ENCODE peak calls at places on chromosome 12, in ten cellular contexts. One of them, this sample, is unnamed. For H3K27me3, the result is how much of the 10 kb centered on the place peaks cover.

GRCh38 chr12:14664434-14665023 is 31.9 kb downstream of the GUCY2C start:
- DNase-seq in neural progenitor cell: no peak
- DNase-seq in tibial artery: no peak
- DNase-seq in right lobe of liver: no peak
- DNase-seq in ovary: peak
- DNase-seq in H9: no peak
- DNase-seq in PC-9: peak
- DNase-seq in heart right ventricle: peak
- DNase-seq in brain microvascular endothelial cell: peak
- DNase-seq in AG04450: no peak
- DNase-seq in this sample: peak

GRCh38 chr12:93135286-93136239 is 206.5 kb upstream of the EEA1 start:
- DNase-seq in neural progenitor cell: no peak
- DNase-seq in tibial artery: no peak
- DNase-seq in right lobe of liver: no peak
- DNase-seq in ovary: no peak
- DNase-seq in H9: no peak
- DNase-seq in PC-9: no peak
- DNase-seq in heart right ventricle: no peak
- DNase-seq in brain microvascular endothelial cell: no peak
- DNase-seq in AG04450: no peak
- DNase-seq in this sample: no peak

GRCh38 chr12:121719926-121720414 is 7.4 kb downstream of the TMEM120B start:
- DNase-seq in neural progenitor cell: no peak
- DNase-seq in tibial artery: no peak
- DNase-seq in right lobe of liver: no peak
- DNase-seq in ovary: no peak
- DNase-seq in H9: no peak
- DNase-seq in PC-9: no peak
- DNase-seq in heart right ventricle: no peak
- DNase-seq in brain microvascular endothelial cell: peak
- DNase-seq in AG04450: peak
- DNase-seq in this sample: peak

GRCh38 chr12:34603382-34604035 is 581.2 kb downstream of the ALG10 start:
- DNase-seq in neural progenitor cell: no peak
- DNase-seq in tibial artery: peak
- DNase-seq in right lobe of liver: no peak
- DNase-seq in ovary: no peak
- DNase-seq in H9: no peak
- DNase-seq in PC-9: no peak
- DNase-seq in heart right ventricle: no peak
- DNase-seq in brain microvascular endothelial cell: no peak
- DNase-seq in AG04450: no peak
- DNase-seq in this sample: no peak

GRCh38 chr12:51005671-51006070 is 20.5 kb downstream of the SLC11A2 start:
- DNase-seq in neural progenitor cell: no peak
- DNase-seq in tibial artery: no peak
- DNase-seq in right lobe of liver: no peak
- DNase-seq in ovary: no peak
- DNase-seq in H9: peak
- DNase-seq in PC-9: peak
- DNase-seq in heart right ventricle: no peak
- DNase-seq in brain microvascular endothelial cell: no peak
- DNase-seq in AG04450: no peak
- DNase-seq in this sample: no peak

GRCh38 chr12:99911967-99912366 is 72.8 kb downstream of the ANKS1B start:
- DNase-seq in neural progenitor cell: no peak
- DNase-seq in tibial artery: no peak
- DNase-seq in right lobe of liver: no peak
- DNase-seq in ovary: no peak
- DNase-seq in H9: no peak
- DNase-seq in PC-9: no peak
- DNase-seq in heart right ventricle: no peak
- DNase-seq in brain microvascular endothelial cell: no peak
- DNase-seq in AG04450: no peak
- DNase-seq in this sample: no peak

GRCh38 chr12:122979001-122979907 is 1.2 kb upstream of the ARL6IP4 start:
- DNase-seq in neural progenitor cell: no peak
- DNase-seq in tibial artery: peak
- DNase-seq in right lobe of liver: peak
- DNase-seq in ovary: no peak
- DNase-seq in H9: no peak
- DNase-seq in PC-9: no peak
- DNase-seq in heart right ventricle: no peak
- DNase-seq in brain microvascular endothelial cell: no peak
- DNase-seq in AG04450: no peak
- DNase-seq in this sample: no peak

GRCh38 chr12:38691164-38691563 is 214.2 kb downstream of the CPNE8 start:
- DNase-seq in neural progenitor cell: no peak
- DNase-seq in tibial artery: no peak
- DNase-seq in right lobe of liver: no peak
- DNase-seq in ovary: no peak
- DNase-seq in H9: no peak
- DNase-seq in PC-9: no peak
- DNase-seq in heart right ventricle: no peak
- DNase-seq in brain microvascular endothelial cell: no peak
- DNase-seq in AG04450: no peak
- DNase-seq in this sample: no peak

GRCh38 chr12:19850341-19851065 is 411.2 kb downstream of the AEBP2 start:
- DNase-seq in neural progenitor cell: no peak
- DNase-seq in tibial artery: peak
- DNase-seq in right lobe of liver: no peak
- DNase-seq in ovary: peak
- DNase-seq in H9: no peak
- DNase-seq in PC-9: no peak
- DNase-seq in heart right ventricle: peak
- DNase-seq in brain microvascular endothelial cell: peak
- DNase-seq in AG04450: no peak
- DNase-seq in this sample: no peak

GRCh38 chr12:32917094-32917611 is 20.6 kb upstream of the PKP2 start:
- DNase-seq in neural progenitor cell: no peak
- DNase-seq in tibial artery: no peak
- DNase-seq in right lobe of liver: no peak
- DNase-seq in ovary: no peak
- DNase-seq in H9: no peak
- DNase-seq in PC-9: no peak
- DNase-seq in heart right ventricle: no peak
- DNase-seq in brain microvascular endothelial cell: peak
- DNase-seq in AG04450: no peak
- DNase-seq in this sample: no peak

GRCh38 chr12:113065126-113066007 is 8.8 kb downstream of the DTX1 start:
- DNase-seq in neural progenitor cell: peak
- DNase-seq in tibial artery: no peak
- DNase-seq in right lobe of liver: no peak
- DNase-seq in ovary: no peak
- DNase-seq in H9: peak
- DNase-seq in PC-9: peak
- DNase-seq in heart right ventricle: no peak
- DNase-seq in brain microvascular endothelial cell: no peak
- DNase-seq in AG04450: no peak
- DNase-seq in this sample: no peak

GRCh38 chr12:87599459-87599858 is 429.7 kb downstream of the C12orf50 start:
- DNase-seq in neural progenitor cell: no peak
- DNase-seq in tibial artery: no peak
- DNase-seq in right lobe of liver: no peak
- DNase-seq in ovary: no peak
- DNase-seq in H9: no peak
- DNase-seq in PC-9: no peak
- DNase-seq in heart right ventricle: no peak
- DNase-seq in brain microvascular endothelial cell: no peak
- DNase-seq in AG04450: no peak
- DNase-seq in this sample: no peak

GRCh38 chr12:56894698-56895368 is 39.4 kb downstream of the SDR9C7 start:
- DNase-seq in neural progenitor cell: no peak
- DNase-seq in tibial artery: no peak
- DNase-seq in right lobe of liver: no peak
- DNase-seq in ovary: no peak
- DNase-seq in H9: no peak
- DNase-seq in PC-9: no peak
- DNase-seq in heart right ventricle: no peak
- DNase-seq in brain microvascular endothelial cell: no peak
- DNase-seq in AG04450: no peak
- DNase-seq in this sample: no peak

GRCh38 chr12:111455448-111456320 is 50.0 kb downstream of the SH2B3 start:
- DNase-seq in neural progenitor cell: no peak
- DNase-seq in tibial artery: peak
- DNase-seq in right lobe of liver: no peak
- DNase-seq in ovary: no peak
- DNase-seq in H9: no peak
- DNase-seq in PC-9: no peak
- DNase-seq in heart right ventricle: no peak
- DNase-seq in brain microvascular endothelial cell: peak
- DNase-seq in AG04450: no peak
- DNase-seq in this sample: no peak

GRCh38 chr12:22282283-22282682 is 52.2 kb downstream of the ST8SIA1 start:
- DNase-seq in neural progenitor cell: no peak
- DNase-seq in tibial artery: no peak
- DNase-seq in right lobe of liver: no peak
- DNase-seq in ovary: peak
- DNase-seq in H9: no peak
- DNase-seq in PC-9: no peak
- DNase-seq in heart right ventricle: no peak
- DNase-seq in brain microvascular endothelial cell: peak
- DNase-seq in AG04450: no peak
- DNase-seq in this sample: no peak

DNA sequence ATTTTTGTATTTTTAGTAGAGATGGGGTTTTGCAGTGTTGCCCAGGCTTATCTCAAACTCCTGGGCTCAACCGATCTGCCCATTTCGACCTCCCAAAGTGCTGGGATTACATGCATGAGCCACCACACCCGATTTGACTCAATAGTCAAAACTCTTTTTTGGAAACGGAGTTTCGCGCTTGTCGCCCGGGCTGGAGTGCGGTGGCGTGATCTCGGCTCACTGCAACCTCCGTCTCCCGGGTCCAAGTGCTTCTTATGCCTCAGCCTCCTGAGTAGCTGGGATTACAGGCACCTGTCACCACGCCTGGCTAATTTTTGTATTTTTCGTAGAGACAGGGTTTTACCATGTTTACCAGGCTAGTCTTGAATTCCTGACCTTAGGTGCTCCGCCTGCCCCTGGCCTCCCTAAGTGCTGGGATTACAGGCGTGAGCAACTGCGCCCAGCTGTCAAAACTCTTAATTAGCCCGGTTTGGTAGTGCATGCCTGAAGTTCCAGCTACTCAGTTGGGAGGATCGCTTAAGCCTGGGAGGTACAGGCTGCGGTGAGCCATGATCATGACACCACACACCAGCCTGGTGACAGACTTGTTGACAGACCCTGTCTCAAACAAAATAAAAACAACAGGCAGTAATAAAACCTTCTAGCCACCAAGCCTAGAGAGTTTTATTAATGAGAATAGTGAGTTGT is 12.4 kb downstream of the MED21 start:
- DNase-seq in neural progenitor cell: no peak
- DNase-seq in tibial artery: no peak
- DNase-seq in right lobe of liver: no peak
- DNase-seq in ovary: no peak
- DNase-seq in H9: no peak
- DNase-seq in PC-9: no peak
- DNase-seq in heart right ventricle: no peak
- DNase-seq in brain microvascular endothelial cell: no peak
- DNase-seq in AG04450: no peak
- DNase-seq in this sample: peak
- H3K27me3 ChIP-seq in neural progenitor cell: under half
- H3K27me3 ChIP-seq in tibial artery: under half
- H3K27me3 ChIP-seq in right lobe of liver: under half
- H3K27me3 ChIP-seq in ovary: under half
- H3K27me3 ChIP-seq in H9: under half
- H3K27me3 ChIP-seq in PC-9: under half
- H3K27me3 ChIP-seq in heart right ventricle: under half
- H3K27me3 ChIP-seq in brain microvascular endothelial cell: under half
- H3K27me3 ChIP-seq in AG04450: under half
- H3K27me3 ChIP-seq in this sample: under half

DNA sequence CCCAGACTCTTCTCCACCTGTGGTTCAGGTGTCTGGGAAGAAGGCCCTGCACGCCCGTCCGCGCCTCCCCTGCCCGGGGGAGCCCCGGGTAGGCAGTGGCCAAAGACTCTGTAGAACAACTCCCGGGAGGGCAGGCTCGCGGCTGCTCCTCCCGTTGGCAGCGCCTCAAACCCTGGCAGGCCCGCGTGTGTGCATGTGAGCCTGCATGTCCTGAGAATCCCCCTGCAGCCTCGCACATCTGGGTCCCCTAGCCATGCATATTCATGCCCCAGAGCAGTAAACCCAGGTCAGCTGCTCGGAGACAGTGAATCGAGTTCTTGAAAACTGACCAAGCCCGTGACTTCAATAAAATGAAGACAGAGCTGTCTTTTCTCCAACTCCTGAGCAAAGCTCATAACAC is 165.9 kb downstream of the MON2 start:
- DNase-seq in neural progenitor cell: peak
- DNase-seq in tibial artery: peak
- DNase-seq in right lobe of liver: peak
- DNase-seq in ovary: peak
- DNase-seq in H9: peak
- DNase-seq in PC-9: peak
- DNase-seq in heart right ventricle: peak
- DNase-seq in brain microvascular endothelial cell: no peak
- DNase-seq in AG04450: no peak
- DNase-seq in this sample: peak
- H3K27ac ChIP-seq in neural progenitor cell: no peak
- H3K27ac ChIP-seq in tibial artery: peak
- H3K27ac ChIP-seq in right lobe of liver: peak
- H3K27ac ChIP-seq in ovary: no peak
- H3K27ac ChIP-seq in H9: no peak
- H3K27ac ChIP-seq in PC-9: peak
- H3K27ac ChIP-seq in heart right ventricle: peak
- H3K27ac ChIP-seq in brain microvascular endothelial cell: no peak
- H3K27ac ChIP-seq in AG04450: no peak
- H3K27ac ChIP-seq in this sample: no peak

GRCh38 chr12:52037248-52037861 is 13.9 kb upstream of the NR4A1 start:
- DNase-seq in neural progenitor cell: peak
- DNase-seq in tibial artery: peak
- DNase-seq in right lobe of liver: no peak
- DNase-seq in ovary: peak
- DNase-seq in H9: peak
- DNase-seq in PC-9: peak
- DNase-seq in heart right ventricle: peak
- DNase-seq in brain microvascular endothelial cell: peak
- DNase-seq in AG04450: no peak
- DNase-seq in this sample: peak
- TF ChIP-seq CTCF in neural progenitor cell: peak
- TF ChIP-seq CTCF in tibial artery: no peak
- TF ChIP-seq CTCF in right lobe of liver: no peak
- TF ChIP-seq CTCF in ovary: no peak
- TF ChIP-seq CTCF in H9: peak
- TF ChIP-seq CTCF in PC-9: no peak
- TF ChIP-seq CTCF in heart right ventricle: no peak
- TF ChIP-seq CTCF in brain microvascular endothelial cell: peak
- TF ChIP-seq CTCF in AG04450: peak
- TF ChIP-seq CTCF in this sample: peak

DNA sequence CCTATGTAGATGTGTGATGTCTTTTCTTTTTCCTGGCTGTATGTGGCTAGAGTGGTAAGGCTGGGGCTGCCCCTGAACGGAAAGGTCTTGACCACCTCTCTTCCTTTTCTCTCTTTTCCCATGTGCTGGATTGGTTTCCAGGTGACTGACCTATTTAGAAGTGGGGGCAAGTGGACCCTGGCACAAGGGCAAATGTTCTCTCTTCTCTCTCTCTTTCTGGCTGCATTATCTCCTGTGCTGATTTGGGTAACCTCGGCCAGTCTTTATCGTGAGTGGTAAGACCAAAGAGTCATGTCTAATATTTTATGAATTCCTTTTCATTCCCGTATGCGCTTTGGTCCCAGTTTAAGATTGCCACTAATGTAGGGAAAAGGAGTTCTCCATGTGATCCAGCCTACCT is 16.2 kb downstream of the ZNF664 start:
- DNase-seq in neural progenitor cell: no peak
- DNase-seq in tibial artery: no peak
- DNase-seq in right lobe of liver: no peak
- DNase-seq in ovary: no peak
- DNase-seq in H9: no peak
- DNase-seq in PC-9: no peak
- DNase-seq in heart right ventricle: no peak
- DNase-seq in brain microvascular endothelial cell: no peak
- DNase-seq in AG04450: no peak
- DNase-seq in this sample: no peak
- H3K27me3 ChIP-seq in neural progenitor cell: under half
- H3K27me3 ChIP-seq in tibial artery: under half
- H3K27me3 ChIP-seq in right lobe of liver: under half
- H3K27me3 ChIP-seq in ovary: under half
- H3K27me3 ChIP-seq in H9: under half
- H3K27me3 ChIP-seq in PC-9: under half
- H3K27me3 ChIP-seq in heart right ventricle: under half
- H3K27me3 ChIP-seq in brain microvascular endothelial cell: under half
- H3K27me3 ChIP-seq in AG04450: under half
- H3K27me3 ChIP-seq in this sample: under half